ENCODE peak calls at places on chromosomes 2 and 18, in ten cellular contexts. S is pons; U is GM10248; W is foreskin fibroblast; B is small intestine; Q is AG09309; N is nephron progenitor cell; T is NCI-H82; E is activated CD4-positive, alpha-beta T cell treated with anti-CD3 and anti-CD28 coated beads, Interleukin-2, amount 50 U/mL, for 24 hours; Y is AG20443. R is an unnamed sample.

GRCh38 chr18:36446059-36446458 is 148.5 kb downstream of the FHOD3 start:
- DNase-seq in S (no peak), U (no peak), W (no peak), B (no peak), Q (no peak), N (no peak), T (no peak), E (no peak), Y (no peak), R (no peak)

GRCh38 chr2:237217995-237218621 is 132.4 kb downstream of the COPS8 start:
- DNase-seq in S (no peak), U (no peak), W (no peak), B (no peak), Q (no peak), N (no peak), T (no peak), E (no peak), Y (no peak), R (no peak)

GRCh38 chr18:36114251-36114650 is 14.9 kb downstream of the SLC39A6 start:
- DNase-seq in S (no peak), U (no peak), W (no peak), B (no peak), Q (no peak), N (no peak), T (no peak), E (no peak), Y (no peak), R (no peak)

GRCh38 chr2:231181848-231182247 is 16.6 kb upstream of the ARMC9 start:
- DNase-seq in S (peak; percentile 66), U (peak; percentile 69), W (peak; percentile 84), B (no peak), Q (no peak), N (no peak), T (peak; percentile 93), E (no peak), Y (peak; percentile 77), R (no peak)

GRCh38 chr2:173062806-173063205 is 12.8 kb upstream of the MAP3K20 start:
- DNase-seq in S (no peak), U (no peak), W (peak; percentile 42), B (no peak), Q (no peak), N (no peak), T (no peak), E (no peak), Y (no peak), R (no peak)

GRCh38 chr18:35050638-35051287 is 9.6 kb downstream of the MAPRE2 start:
- DNase-seq in S (no peak), U (no peak), W (no peak), B (no peak), Q (no peak), N (no peak), T (no peak), E (no peak), Y (no peak), R (no peak)

GRCh38 chr2:19688059-19688458 is 213.7 kb downstream of the TTC32 start:
- DNase-seq in S (no peak), U (no peak), W (no peak), B (no peak), Q (no peak), N (no peak), T (no peak), E (no peak), Y (no peak), R (no peak)

GRCh38 chr2:113240150-113240914 is 38.4 kb downstream of the PAX8 start:
- DNase-seq in S (peak; percentile 80), U (no peak), W (peak; percentile 94), B (peak; percentile 51), Q (peak; percentile 89), N (no peak), T (peak; percentile 28), E (no peak), Y (peak; percentile 92), R (no peak)

GRCh38 chr18:37873416-37873815 is 307.8 kb upstream of the CELF4 start:
- DNase-seq in S (no peak), U (no peak), W (no peak), B (no peak), Q (no peak), N (no peak), T (no peak), E (no peak), Y (no peak), R (no peak)

GRCh38 chr18:49845629-49846252 is 32.4 kb upstream of the ACAA2 start:
- DNase-seq in S (peak; percentile 7), U (no peak), W (no peak), B (no peak), Q (no peak), N (no peak), T (no peak), E (no peak), Y (no peak), R (no peak)

GRCh38 chr2:231321021-231321420 is 74.5 kb upstream of the B3GNT7 start:
- DNase-seq in S (no peak), U (no peak), W (no peak), B (no peak), Q (no peak), N (no peak), T (no peak), E (no peak), Y (no peak), R (peak; percentile 19)

GRCh38 chr2:72210470-72210869 is 62.8 kb upstream of the CYP26B1 start:
- DNase-seq in S (no peak), U (no peak), W (no peak), B (peak; percentile 21), Q (no peak), N (no peak), T (no peak), E (no peak), Y (no peak), R (no peak)

GRCh38 chr18:48975817-48976649 is 25.3 kb upstream of the SMAD7 start:
- DNase-seq in S (no peak), U (peak; percentile 83), W (no peak), B (peak; percentile 75), Q (no peak), N (peak; percentile 72), T (peak; percentile 62), E (peak; percentile 40), Y (peak; percentile 92), R (peak; percentile 54)

GRCh38 chr2:97935719-97936161 is 60.0 kb downstream of the TMEM131 start:
- DNase-seq in S (peak; percentile 20), U (no peak), W (peak; percentile 35), B (peak; percentile 8), Q (peak; percentile 50), N (peak; percentile 9), T (peak; percentile 51), E (no peak), Y (peak; percentile 43), R (no peak)

GRCh38 chr2:69796199-69796598 is 33.3 kb upstream of the GMCL1 start:
- DNase-seq in S (no peak), U (no peak), W (no peak), B (peak; percentile 50), Q (no peak), N (no peak), T (no peak), E (no peak), Y (no peak), R (no peak)

GRCh38 chr2:26635401-26635800 is 5.8 kb downstream of the CIB4 start:
- DNase-seq in S (no peak), U (no peak), W (no peak), B (no peak), Q (no peak), N (no peak), T (no peak), E (no peak), Y (no peak), R (no peak)

GRCh38 chr2:177332041-177332991 is 60.3 kb upstream of the AGPS start:
- DNase-seq in S (peak; percentile 92), U (peak; percentile 50), W (peak; percentile 61), B (peak; percentile 81), Q (no peak), N (peak; percentile 37), T (peak; percentile 76), E (peak; percentile 38), Y (peak; percentile 78), R (no peak)

GRCh38 chr2:2056531-2056930 is 274.5 kb downstream of the MYT1L start:
- DNase-seq in S (no peak), U (no peak), W (no peak), B (no peak), Q (no peak), N (no peak), T (peak; percentile 42), E (no peak), Y (no peak), R (no peak)

GRCh38 chr2:112155331-112156151 is 17.4 kb downstream of the FBLN7 start:
- DNase-seq in S (no peak), U (no peak), W (no peak), B (peak; percentile 20), Q (no peak), N (no peak), T (no peak), E (peak; percentile 25), Y (no peak), R (no peak)

GRCh38 chr2:15668611-15669305 is 77.1 kb downstream of the DDX1 start:
- DNase-seq in S (no peak), U (no peak), W (no peak), B (no peak), Q (no peak), N (no peak), T (peak; percentile 84), E (no peak), Y (no peak), R (no peak)

GRCh38 chr2:11421863-11422490 is 44.0 kb downstream of the E2F6 start:
- DNase-seq in S (no peak), U (no peak), W (no peak), B (no peak), Q (no peak), N (no peak), T (no peak), E (no peak), Y (no peak), R (no peak)

GRCh38 chr18:36323421-36323820 is 25.9 kb downstream of the FHOD3 start:
- DNase-seq in S (no peak), U (no peak), W (no peak), B (no peak), Q (no peak), N (no peak), T (no peak), E (no peak), Y (no peak), R (no peak)

GRCh38 chr2:240322231-240322955 is 113.1 kb upstream of the GPC1 start:
- DNase-seq in S (no peak), U (no peak), W (no peak), B (no peak), Q (no peak), N (no peak), T (no peak), E (no peak), Y (peak; percentile 32), R (peak; percentile 33)